ENCODE peak calls at places on chromosomes 7 and 10, in eight cellular contexts. One of them, this sample, is unnamed.
A peak's percentile ranks its signal among the peaks of the same experiment; 100 is the strongest.

GRCh38 chr10:90125406-90125805 is 424.0 kb downstream of the KIF20B start:
- DNase-seq in GM23248: no peak
- DNase-seq in A549: no peak
- DNase-seq in heart right ventricle: no peak
- DNase-seq in neuronal stem cell: no peak
- DNase-seq in colonic mucosa: no peak
- DNase-seq in stomach: no peak
- DNase-seq in vagina: no peak
- DNase-seq in this sample: no peak

GRCh38 chr7:121603886-121604285 is 207.8 kb upstream of the FAM3C start:
- DNase-seq in GM23248: no peak
- DNase-seq in A549: no peak
- DNase-seq in heart right ventricle: no peak
- DNase-seq in neuronal stem cell: no peak
- DNase-seq in colonic mucosa: no peak
- DNase-seq in stomach: no peak
- DNase-seq in vagina: no peak
- DNase-seq in this sample: no peak

GRCh38 chr10:12221323-12222298 is 25.6 kb downstream of the CDC123 start:
- DNase-seq in GM23248: peak; percentile 30
- DNase-seq in A549: peak; percentile 12
- DNase-seq in heart right ventricle: no peak
- DNase-seq in neuronal stem cell: no peak
- DNase-seq in colonic mucosa: no peak
- DNase-seq in stomach: no peak
- DNase-seq in vagina: no peak
- DNase-seq in this sample: no peak

GRCh38 chr10:58930497-58930896 is 245.9 kb upstream of the PHYHIPL start:
- DNase-seq in GM23248: peak; percentile 73
- DNase-seq in A549: no peak
- DNase-seq in heart right ventricle: no peak
- DNase-seq in neuronal stem cell: no peak
- DNase-seq in colonic mucosa: no peak
- DNase-seq in stomach: no peak
- DNase-seq in vagina: no peak
- DNase-seq in this sample: no peak

GRCh38 chr10:113283189-113283588 is 269.7 kb upstream of the HABP2 start:
- DNase-seq in GM23248: peak; percentile 4
- DNase-seq in A549: peak; percentile 27
- DNase-seq in heart right ventricle: no peak
- DNase-seq in neuronal stem cell: no peak
- DNase-seq in colonic mucosa: no peak
- DNase-seq in stomach: no peak
- DNase-seq in vagina: no peak
- DNase-seq in this sample: no peak

GRCh38 chr7:20562461-20562860 is 53.0 kb upstream of the ABCB5 start:
- DNase-seq in GM23248: no peak
- DNase-seq in A549: no peak
- DNase-seq in heart right ventricle: no peak
- DNase-seq in neuronal stem cell: no peak
- DNase-seq in colonic mucosa: no peak
- DNase-seq in stomach: no peak
- DNase-seq in vagina: no peak
- DNase-seq in this sample: no peak

GRCh38 chr7:73528204-73528603 is 6.1 kb upstream of the BAZ1B start:
- DNase-seq in GM23248: no peak
- DNase-seq in A549: no peak
- DNase-seq in heart right ventricle: no peak
- DNase-seq in neuronal stem cell: no peak
- DNase-seq in colonic mucosa: no peak
- DNase-seq in stomach: no peak
- DNase-seq in vagina: no peak
- DNase-seq in this sample: no peak

GRCh38 chr7:71633571-71634008 is 501.6 kb downstream of the GALNT17 start:
- DNase-seq in GM23248: peak; percentile 86
- DNase-seq in A549: peak; percentile 14
- DNase-seq in heart right ventricle: no peak
- DNase-seq in neuronal stem cell: no peak
- DNase-seq in colonic mucosa: no peak
- DNase-seq in stomach: no peak
- DNase-seq in vagina: no peak
- DNase-seq in this sample: no peak

GRCh38 chr10:116766241-116767198 is 24.2 kb upstream of the HSPA12A start:
- DNase-seq in GM23248: no peak
- DNase-seq in A549: no peak
- DNase-seq in heart right ventricle: no peak
- DNase-seq in neuronal stem cell: no peak
- DNase-seq in colonic mucosa: no peak
- DNase-seq in stomach: no peak
- DNase-seq in vagina: no peak
- DNase-seq in this sample: no peak

GRCh38 chr10:15781381-15781960 is 61.7 kb upstream of the ITGA8 start:
- DNase-seq in GM23248: no peak
- DNase-seq in A549: no peak
- DNase-seq in heart right ventricle: no peak
- DNase-seq in neuronal stem cell: no peak
- DNase-seq in colonic mucosa: no peak
- DNase-seq in stomach: no peak
- DNase-seq in vagina: no peak
- DNase-seq in this sample: no peak

GRCh38 chr7:57210871-57211270 is 78.6 kb upstream of the ZNF479 start:
- DNase-seq in GM23248: no peak
- DNase-seq in A549: no peak
- DNase-seq in heart right ventricle: no peak
- DNase-seq in neuronal stem cell: no peak
- DNase-seq in colonic mucosa: no peak
- DNase-seq in stomach: peak; percentile 3
- DNase-seq in vagina: no peak
- DNase-seq in this sample: no peak

GRCh38 chr10:22318772-22319171 is 2.1 kb upstream of the BMI1 start:
- DNase-seq in GM23248: no peak
- DNase-seq in A549: no peak
- DNase-seq in heart right ventricle: no peak
- DNase-seq in neuronal stem cell: no peak
- DNase-seq in colonic mucosa: no peak
- DNase-seq in stomach: no peak
- DNase-seq in vagina: no peak
- DNase-seq in this sample: no peak

GRCh38 chr10:15558136-15558535 is 161.6 kb downstream of the ITGA8 start:
- DNase-seq in GM23248: peak; percentile 71
- DNase-seq in A549: no peak
- DNase-seq in heart right ventricle: no peak
- DNase-seq in neuronal stem cell: no peak
- DNase-seq in colonic mucosa: no peak
- DNase-seq in stomach: no peak
- DNase-seq in vagina: no peak
- DNase-seq in this sample: no peak

GRCh38 chr10:124217906-124218769 is 124.7 kb upstream of the CHST15 start:
- DNase-seq in GM23248: no peak
- DNase-seq in A549: no peak
- DNase-seq in heart right ventricle: no peak
- DNase-seq in neuronal stem cell: no peak
- DNase-seq in colonic mucosa: no peak
- DNase-seq in stomach: no peak
- DNase-seq in vagina: no peak
- DNase-seq in this sample: no peak

GRCh38 chr7:140596751-140597424 is 43.7 kb downstream of the DENND2A start:
- DNase-seq in GM23248: peak; percentile 43
- DNase-seq in A549: no peak
- DNase-seq in heart right ventricle: no peak
- DNase-seq in neuronal stem cell: no peak
- DNase-seq in colonic mucosa: no peak
- DNase-seq in stomach: no peak
- DNase-seq in vagina: no peak
- DNase-seq in this sample: no peak

DNA sequence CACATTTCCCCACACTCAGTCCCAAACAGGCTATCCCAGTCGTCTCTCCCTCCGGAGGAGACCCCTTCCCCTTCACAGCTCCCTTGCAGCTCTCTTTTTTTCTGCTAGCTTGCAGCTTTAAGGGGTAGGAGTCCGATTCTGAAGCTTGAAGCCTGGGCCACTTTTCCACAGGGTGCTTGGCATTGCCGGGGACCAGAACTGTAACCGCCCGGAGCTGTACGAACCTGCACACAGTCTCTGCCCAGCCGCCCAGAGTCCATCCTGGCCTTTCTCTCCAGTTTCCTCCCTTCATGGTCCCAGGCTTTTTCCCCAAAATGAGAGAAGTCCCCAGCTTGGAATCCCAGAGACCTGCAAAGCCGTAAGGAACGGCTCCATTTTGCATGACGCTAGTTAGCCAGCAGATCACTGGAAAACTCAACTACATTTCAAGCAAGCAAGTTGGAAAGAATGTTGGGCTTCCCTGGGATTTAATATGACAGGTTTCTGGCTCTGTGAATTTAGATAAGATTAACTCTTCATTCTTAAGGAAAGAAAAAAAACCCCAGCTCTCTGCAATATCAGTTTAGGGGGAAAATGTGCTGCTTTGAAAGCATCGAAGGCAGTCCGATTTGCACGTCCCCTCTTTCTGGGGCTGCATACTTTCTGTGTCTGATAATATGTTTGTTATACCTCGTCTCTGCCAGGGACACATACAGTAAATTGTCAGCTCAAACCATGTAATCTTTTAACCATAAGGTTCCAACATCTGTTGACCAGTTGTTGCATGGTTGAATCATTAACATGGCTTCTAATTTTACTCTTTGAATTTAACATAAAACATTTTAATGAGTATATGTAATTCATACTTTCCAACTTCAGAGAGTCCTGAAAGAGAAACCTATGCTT is 190.0 kb upstream of the LYZL2 start:
- DNase-seq in GM23248: peak; percentile 70
- DNase-seq in A549: no peak
- DNase-seq in heart right ventricle: no peak
- DNase-seq in neuronal stem cell: no peak
- DNase-seq in colonic mucosa: no peak
- DNase-seq in stomach: no peak
- DNase-seq in vagina: no peak
- DNase-seq in this sample: no peak
- H3K4me3 ChIP-seq in GM23248: peak overlapping the region; percentile 66
- H3K4me3 ChIP-seq in A549: no peak overlapping the region
- H3K4me3 ChIP-seq in heart right ventricle: peak overlapping the region; percentile 37
- H3K4me3 ChIP-seq in neuronal stem cell: no peak overlapping the region
- H3K4me3 ChIP-seq in colonic mucosa: no peak overlapping the region
- H3K4me3 ChIP-seq in stomach: peak overlapping the region; percentile 8
- H3K4me3 ChIP-seq in vagina: peak overlapping the region; percentile 21
- H3K4me3 ChIP-seq in this sample: no peak overlapping the region

DNA sequence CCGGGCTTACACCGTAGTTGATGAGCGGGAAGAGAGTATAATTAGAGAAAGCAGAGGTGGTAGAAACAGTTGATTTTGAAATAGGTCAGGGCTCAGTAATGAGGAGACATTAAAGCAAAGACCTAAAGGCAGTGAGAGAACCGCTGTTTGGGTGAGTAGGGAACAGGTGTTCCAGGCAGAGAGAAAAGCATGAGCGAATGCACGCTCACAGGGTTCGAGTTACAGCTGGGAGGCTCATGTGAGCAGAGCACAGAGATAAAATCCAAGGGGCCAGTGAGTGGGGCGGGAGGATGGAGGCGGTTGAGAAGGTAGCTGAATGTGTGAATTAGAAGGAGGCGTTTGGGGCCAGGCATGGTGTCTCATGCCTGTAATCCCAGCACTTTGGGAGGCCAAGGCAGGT is 39.9 kb downstream of the APBB1IP start:
- DNase-seq in GM23248: no peak
- DNase-seq in A549: no peak
- DNase-seq in heart right ventricle: no peak
- DNase-seq in neuronal stem cell: no peak
- DNase-seq in colonic mucosa: no peak
- DNase-seq in stomach: no peak
- DNase-seq in vagina: no peak
- DNase-seq in this sample: no peak
- H3K4me1 ChIP-seq in GM23248: peaks cover 22% of the 10 kb centered on the region
- H3K4me1 ChIP-seq in A549: peaks cover 16% of the 10 kb centered on the region
- H3K4me1 ChIP-seq in heart right ventricle: no peaks in the 10 kb centered on the region
- H3K4me1 ChIP-seq in neuronal stem cell: no peaks in the 10 kb centered on the region
- H3K4me1 ChIP-seq in colonic mucosa: no peaks in the 10 kb centered on the region
- H3K4me1 ChIP-seq in stomach: no peaks in the 10 kb centered on the region
- H3K4me1 ChIP-seq in vagina: no peaks in the 10 kb centered on the region
- H3K4me1 ChIP-seq in this sample: peaks cover 27% of the 10 kb centered on the region

GRCh38 chr7:123538897-123539296 is 4.5 kb upstream of the IQUB start:
- DNase-seq in GM23248: no peak
- DNase-seq in A549: no peak
- DNase-seq in heart right ventricle: no peak
- DNase-seq in neuronal stem cell: no peak
- DNase-seq in colonic mucosa: no peak
- DNase-seq in stomach: no peak
- DNase-seq in vagina: no peak
- DNase-seq in this sample: no peak

GRCh38 chr7:123535517-123535916 is 1.1 kb upstream of the IQUB start:
- DNase-seq in GM23248: no peak
- DNase-seq in A549: no peak
- DNase-seq in heart right ventricle: no peak
- DNase-seq in neuronal stem cell: no peak
- DNase-seq in colonic mucosa: no peak
- DNase-seq in stomach: no peak
- DNase-seq in vagina: no peak
- DNase-seq in this sample: no peak

GRCh38 chr7:123537026-123537642 is 2.7 kb upstream of the IQUB start:
- DNase-seq in GM23248: peak; percentile 49
- DNase-seq in A549: no peak
- DNase-seq in heart right ventricle: no peak
- DNase-seq in neuronal stem cell: no peak
- DNase-seq in colonic mucosa: no peak
- DNase-seq in stomach: no peak
- DNase-seq in vagina: no peak
- DNase-seq in this sample: no peak

GRCh38 chr7:123534383-123535260 is at the start of gene IQUB:
- DNase-seq in GM23248: peak; percentile 99
- DNase-seq in A549: peak; percentile 88
- DNase-seq in heart right ventricle: peak; percentile 99
- DNase-seq in neuronal stem cell: peak; percentile 95
- DNase-seq in colonic mucosa: peak; percentile 100
- DNase-seq in stomach: peak; percentile 99
- DNase-seq in vagina: peak; percentile 99
- DNase-seq in this sample: peak; percentile 99

DNA sequence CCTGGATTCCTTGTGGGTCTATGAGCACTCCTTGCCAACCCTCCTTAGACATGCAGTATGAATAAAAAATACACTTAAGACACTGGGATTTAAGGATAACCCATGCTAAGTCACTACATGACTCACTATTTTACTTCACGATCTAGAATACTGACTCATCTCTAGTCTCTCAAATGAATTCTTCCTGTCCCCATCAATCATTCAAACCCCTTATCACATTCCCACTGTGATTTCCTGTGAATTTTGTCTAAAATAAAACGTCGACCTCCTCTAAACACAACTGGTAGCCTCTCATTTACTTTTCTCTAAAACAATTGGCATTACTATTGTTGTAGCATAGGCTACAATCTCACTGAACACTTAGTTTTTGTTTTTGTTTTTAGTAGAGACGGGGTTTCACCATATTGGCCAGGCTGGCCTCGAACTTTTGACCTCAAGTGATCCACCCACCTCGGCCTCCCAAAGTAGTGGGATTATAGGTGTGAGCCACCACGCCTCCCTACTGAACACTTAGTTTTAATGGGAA is 3.9 kb upstream of the IQUB start:
- DNase-seq in GM23248: peak; percentile 88
- DNase-seq in A549: no peak
- DNase-seq in heart right ventricle: no peak
- DNase-seq in neuronal stem cell: no peak
- DNase-seq in colonic mucosa: no peak
- DNase-seq in stomach: no peak
- DNase-seq in vagina: no peak
- DNase-seq in this sample: no peak
- H3K4me3 ChIP-seq in GM23248: peak overlapping the region; percentile 1
- H3K4me3 ChIP-seq in A549: no peak overlapping the region
- H3K4me3 ChIP-seq in heart right ventricle: no peak overlapping the region
- H3K4me3 ChIP-seq in neuronal stem cell: no peak overlapping the region
- H3K4me3 ChIP-seq in colonic mucosa: no peak overlapping the region
- H3K4me3 ChIP-seq in stomach: no peak overlapping the region
- H3K4me3 ChIP-seq in vagina: no peak overlapping the region
- H3K4me3 ChIP-seq in this sample: no peak overlapping the region

GRCh38 chr10:131902691-131903090 is 1.9 kb downstream of the PPP2R2D start:
- DNase-seq in GM23248: no peak
- DNase-seq in A549: no peak
- DNase-seq in heart right ventricle: no peak
- DNase-seq in neuronal stem cell: no peak
- DNase-seq in colonic mucosa: no peak
- DNase-seq in stomach: no peak
- DNase-seq in vagina: no peak
- DNase-seq in this sample: peak; percentile 40
- H3K4me1 ChIP-seq in GM23248: peaks cover 17% of the 10 kb centered on the region
- H3K4me1 ChIP-seq in A549: peaks cover 60% of the 10 kb centered on the region
- H3K4me1 ChIP-seq in heart right ventricle: peaks cover 50% of the 10 kb centered on the region
- H3K4me1 ChIP-seq in neuronal stem cell: peaks cover 7% of the 10 kb centered on the region
- H3K4me1 ChIP-seq in colonic mucosa: peaks cover 15% of the 10 kb centered on the region
- H3K4me1 ChIP-seq in stomach: peaks cover 71% of the 10 kb centered on the region
- H3K4me1 ChIP-seq in vagina: peaks cover 65% of the 10 kb centered on the region
- H3K4me1 ChIP-seq in this sample: no peaks in the 10 kb centered on the region

This sample was measured in Peyer's patch.